ENCODE peak calls at places on chromosome 13, in four cellular contexts. G is CD4-positive, alpha-beta T cell; B is epithelial cell of esophagus; U is fibroblast of pulmonary artery. Z is an unnamed sample.

GRCh38 chr13:29830000-29830399 is 20.4 kb downstream of the UBL3 start:
- DNase-seq in G (no peak), U (no peak), B (peak), Z (no peak)

GRCh38 chr13:31209172-31209818 is 9.5 kb downstream of the B3GLCT start:
- DNase-seq in G (no peak), B (no peak), U (peak), Z (no peak)

GRCh38 chr13:95117092-95117491 is 184.2 kb downstream of the ABCC4 start:
- DNase-seq in G (no peak), U (no peak), B (peak), Z (no peak)

GRCh38 chr13:85729296-85729695 is 69.9 kb downstream of the SLITRK6 start:
- DNase-seq in U (peak), B (peak), G (no peak), Z (no peak)

GRCh38 chr13:98751397-98752110 is 918 bp downstream of the SLC15A1 start:
- DNase-seq in G (no peak), U (peak), B (peak), Z (no peak)

GRCh38 chr13:45238945-45239795 is 38.3 kb upstream of the KCTD4 start:
- DNase-seq in B (peak), U (no peak), G (no peak), Z (no peak)

GRCh38 chr13:27228131-27228530 is 23.2 kb upstream of the RPL21 start:
- DNase-seq in U (no peak), G (no peak), B (no peak), Z (no peak)

GRCh38 chr13:110433014-110433413 is 125.9 kb downstream of the COL4A2 start:
- DNase-seq in G (no peak), U (no peak), B (no peak), Z (no peak)

GRCh38 chr13:51801631-51802099 is 2.3 kb downstream of the DHRS12 start:
- DNase-seq in B (peak), G (no peak), U (no peak), Z (no peak)

GRCh38 chr13:41310963-41311606 is at the start of gene NAA16:
- DNase-seq in U (peak), G (peak), B (peak), Z (peak)

GRCh38 chr13:40439928-40440327 is 226.5 kb downstream of the FOXO1 start:
- DNase-seq in B (no peak), G (no peak), U (no peak), Z (no peak)

GRCh38 chr13:31442605-31443004 is 242.8 kb downstream of the B3GLCT start:
- DNase-seq in U (no peak), G (no peak), B (no peak), Z (no peak)

GRCh38 chr13:113526466-113527220 is 36.1 kb upstream of the DCUN1D2 start:
- DNase-seq in B (no peak), U (no peak), G (no peak), Z (no peak)

GRCh38 chr13:102571075-102571474 is 25.7 kb upstream of the TPP2 start:
- DNase-seq in G (no peak), U (no peak), B (peak), Z (no peak)
- TF ChIP-seq CTCF in G (no peak), U (no peak), B (no peak), Z (no peak)

GRCh38 chr13:65966991-65967451 is 1263.1 kb downstream of the PCDH9 start:
- DNase-seq in B (peak), G (no peak), U (peak), Z (no peak)
- TF ChIP-seq CTCF in B (peak), G (no peak), U (peak), Z (no peak)

GRCh38 chr13:28679628-28680027 is 20.7 kb downstream of the POMP start:
- DNase-seq in B (peak), U (peak), G (no peak), Z (no peak)
- TF ChIP-seq CTCF in B (peak), U (peak), G (no peak), Z (no peak)

DNA sequence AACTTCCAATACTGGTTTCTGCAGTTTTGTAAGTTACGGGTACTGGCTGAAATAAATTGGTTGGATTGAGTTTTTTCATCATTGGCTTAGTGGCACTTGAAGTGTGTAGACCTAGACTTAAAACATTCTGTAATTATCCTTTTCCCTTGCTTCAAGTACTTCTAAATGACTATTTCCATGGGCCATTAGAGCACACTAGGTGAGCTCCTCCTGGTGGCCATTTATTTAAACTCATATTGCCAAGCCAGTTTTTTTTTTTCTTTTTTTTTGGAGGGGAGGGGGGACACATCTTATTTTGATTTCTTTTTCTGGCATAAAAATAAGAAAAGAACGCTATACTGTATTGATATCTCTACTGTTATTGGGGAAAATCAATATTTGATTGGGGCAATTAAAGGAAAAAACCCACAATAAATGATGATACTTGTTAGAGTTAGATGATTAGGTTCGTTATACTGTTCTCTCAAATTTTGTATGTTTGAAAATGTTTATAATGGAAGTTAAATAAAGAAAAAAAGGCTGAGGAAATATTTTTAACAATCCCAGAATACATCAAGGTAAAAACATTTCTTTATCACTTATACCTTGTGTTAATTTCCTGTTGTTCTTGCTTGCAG is 82.9 kb downstream of the PDS5B start:
- DNase-seq in U (peak), B (peak), G (no peak), Z (no peak)
- TF ChIP-seq CTCF in U (peak), B (peak), G (peak), Z (peak)

GRCh38 chr13:59250276-59250990 is 913.3 kb downstream of the DIAPH3 start:
- DNase-seq in G (no peak), B (no peak), U (no peak), Z (no peak)

GRCh38 chr13:59247166-59247565 is 916.6 kb downstream of the DIAPH3 start:
- DNase-seq in B (no peak), G (no peak), U (no peak), Z (no peak)
- TF ChIP-seq CTCF in B (no peak), G (no peak), U (no peak), Z (no peak)

GRCh38 chr13:108609353-108609752 is 20.1 kb upstream of the MYO16 start:
- DNase-seq in B (peak), U (peak), G (no peak), Z (no peak)
- TF ChIP-seq CTCF in B (peak), U (peak), G (no peak), Z (peak)

DNA sequence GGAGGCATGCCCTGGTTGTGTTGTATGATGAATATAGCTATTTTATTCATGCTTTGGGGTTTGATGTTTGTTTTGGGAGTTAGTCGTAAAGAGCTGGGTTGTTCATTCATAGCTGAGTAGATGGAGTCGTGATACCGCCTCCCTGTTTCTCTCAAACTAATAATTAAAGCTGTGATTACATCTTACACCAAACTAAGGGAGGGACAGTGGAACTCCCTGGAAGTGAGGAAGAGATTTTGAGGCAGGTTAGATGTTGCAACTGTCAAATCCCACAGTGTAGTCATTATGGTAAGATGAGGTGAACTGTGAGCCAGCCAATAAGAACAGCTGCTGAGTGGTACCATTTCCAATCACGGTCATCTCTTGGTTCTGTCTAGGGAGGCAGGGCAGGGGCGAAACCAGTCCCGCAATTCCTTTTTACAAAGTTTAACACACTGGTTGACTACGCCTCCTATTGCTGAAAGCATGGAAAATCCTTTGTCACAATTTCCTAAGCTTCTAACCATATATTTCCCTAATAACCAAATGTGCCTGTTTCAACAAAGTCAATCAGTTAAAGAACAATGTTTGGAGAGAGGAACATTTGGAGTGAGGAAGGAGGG is 207.6 kb upstream of the SERP2 start:
- DNase-seq in U (no peak), G (no peak), B (peak), Z (no peak)
- TF ChIP-seq CTCF in U (no peak), G (no peak), B (no peak), Z (no peak)

Z was measured in mesothelial cell of epicardium.